ENCODE peak calls at places on chromosomes 5 and 9, in four cellular contexts. W is PC-3, Y is endodermal cell, R is SK-N-SH. Z is an unnamed sample.

GRCh38 chr5:1231354-1231905 is 6.2 kb downstream of the SLC6A18 start:
- DNase-seq in W (no peak), Y (no peak), R (no peak), Z (no peak)

GRCh38 chr5:122498163-122498562 is 186.1 kb downstream of the SNCAIP start:
- DNase-seq in W (no peak), Y (peak; percentile 86), R (peak; percentile 32), Z (no peak)

GRCh38 chr5:31963358-31963757 is 210.8 kb downstream of the GOLPH3 start:
- DNase-seq in W (peak; percentile 6), Y (no peak), R (no peak), Z (no peak)

GRCh38 chr5:28408186-28408585 is 1369.8 kb upstream of the CDH9 start:
- DNase-seq in W (peak; percentile 96), Y (no peak), R (no peak), Z (peak; percentile 87)

GRCh38 chr9:118522093-118523028 is 818.2 kb downstream of the TLR4 start:
- DNase-seq in W (no peak), Y (peak; percentile 92), R (peak; percentile 48), Z (peak; percentile 45)

GRCh38 chr5:154948313-154948712 is 7.4 kb downstream of the MRPL22 start:
- DNase-seq in W (no peak), Y (no peak), R (no peak), Z (no peak)

GRCh38 chr5:14146725-14147124 is 3.6 kb downstream of the TRIO start:
- DNase-seq in W (peak; percentile 29), Y (no peak), R (no peak), Z (no peak)

GRCh38 chr5:43121565-43122484 is 1.1 kb downstream of the ZNF131 start:
- DNase-seq in W (peak; percentile 46), Y (no peak), R (peak; percentile 49), Z (peak; percentile 48)

GRCh38 chr5:179227196-179227577 is 118.1 kb downstream of the ADAMTS2 start:
- DNase-seq in W (no peak), Y (no peak), R (no peak), Z (no peak)

GRCh38 chr9:73011346-73011745 is 58.5 kb upstream of the ALDH1A1 start:
- DNase-seq in W (no peak), Y (no peak), R (no peak), Z (no peak)

GRCh38 chr5:73640861-73641320 is 14.9 kb downstream of the ARHGEF28 start:
- DNase-seq in W (no peak), Y (no peak), R (no peak), Z (no peak)
- H3K9ac ChIP-seq in W (no peak overlapping the region), Y (no peak overlapping the region), R (no peak overlapping the region), Z (peak overlapping the region; percentile 31)

DNA sequence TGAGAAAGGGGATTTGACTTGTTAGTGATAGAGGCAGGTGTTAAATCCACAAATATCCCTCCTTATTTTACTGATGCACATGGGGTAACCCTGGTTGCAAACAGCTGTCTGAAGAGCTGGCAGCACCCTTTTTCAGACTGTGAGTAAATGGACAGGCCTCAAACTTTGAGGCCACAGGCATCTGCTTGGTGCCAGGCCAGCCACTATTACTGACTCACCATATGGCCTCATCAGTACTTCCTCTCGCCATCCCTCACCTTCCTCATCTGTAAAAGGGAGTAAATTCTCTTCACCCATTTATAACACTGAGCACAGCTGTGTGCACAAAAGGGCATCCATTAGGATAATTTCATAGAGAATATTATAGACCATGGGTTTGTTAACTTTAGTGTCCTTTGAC is 11.9 kb upstream of the TNIP1 start:
- DNase-seq in W (peak; percentile 86), Y (no peak), R (no peak), Z (peak; percentile 90)
- H3K9ac ChIP-seq in W (peak overlapping the region; percentile 74), Y (no peak overlapping the region), R (peak overlapping the region; percentile 12), Z (peak overlapping the region; percentile 61)

GRCh38 chr9:12781334-12781733 is 6.5 kb downstream of the LURAP1L start:
- DNase-seq in W (no peak), Y (no peak), R (no peak), Z (no peak)

GRCh38 chr9:12785251-12785880 is 10.5 kb downstream of the LURAP1L start:
- DNase-seq in W (peak; percentile 92), Y (no peak), R (no peak), Z (peak; percentile 74)

GRCh38 chr9:12785941-12786340 is 11.1 kb downstream of the LURAP1L start:
- DNase-seq in W (no peak), Y (no peak), R (no peak), Z (no peak)

GRCh38 chr9:12783767-12784460 is 9.1 kb downstream of the LURAP1L start:
- DNase-seq in W (no peak), Y (no peak), R (no peak), Z (no peak)

GRCh38 chr9:12784461-12785250 is 9.8 kb downstream of the LURAP1L start:
- DNase-seq in W (peak; percentile 96), Y (no peak), R (no peak), Z (peak; percentile 98)
- H3K9ac ChIP-seq in W (peak overlapping the region; percentile 98), Y (no peak overlapping the region), R (no peak overlapping the region), Z (peak overlapping the region; percentile 57)

DNA sequence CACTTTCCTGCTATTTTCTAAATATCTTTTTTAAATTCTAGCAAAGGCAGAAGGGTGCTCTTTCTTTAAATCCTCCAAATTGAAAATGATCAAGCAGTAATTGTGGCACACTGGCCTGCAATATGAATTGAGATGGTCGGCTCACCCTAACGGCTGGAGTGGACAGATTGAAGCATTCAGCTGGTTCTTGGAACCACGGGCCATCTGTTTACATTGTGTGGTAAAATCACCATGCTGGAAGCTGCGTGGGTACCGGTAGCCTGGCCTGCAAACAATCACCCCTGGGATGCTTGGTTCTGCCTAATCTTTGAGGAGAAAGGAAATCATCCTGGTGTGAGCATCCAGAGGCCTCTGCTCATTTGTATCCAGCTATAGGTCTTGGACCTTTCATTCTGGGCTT is 289.3 kb downstream of the ZNF608 start:
- DNase-seq in W (no peak), Y (no peak), R (no peak), Z (no peak)
- H3K9ac ChIP-seq in W (no peak overlapping the region), Y (no peak overlapping the region), R (no peak overlapping the region), Z (no peak overlapping the region)

Z was measured in mammary epithelial cell.